ENCODE peak calls at places on chromosome 1, in six cellular contexts. One of them, this sample, is unnamed. For H3K4me1, the result is how much of the 10 kb centered on the place peaks cover.

GRCh38 chr1:61353797-61354406 is 271.5 kb downstream of the NFIA start:
- DNase-seq in adrenal gland: no peak
- DNase-seq in CD8-positive, alpha-beta memory T cell: no peak
- DNase-seq in lower lobe of right lung: no peak
- DNase-seq in cardiac muscle cell: no peak
- DNase-seq in neural progenitor cell: no peak
- DNase-seq in this sample: no peak

GRCh38 chr1:18998016-18998724 is 41.7 kb upstream of the IFFO2 start:
- DNase-seq in adrenal gland: no peak
- DNase-seq in CD8-positive, alpha-beta memory T cell: no peak
- DNase-seq in lower lobe of right lung: no peak
- DNase-seq in cardiac muscle cell: no peak
- DNase-seq in neural progenitor cell: no peak
- DNase-seq in this sample: no peak

GRCh38 chr1:204446413-204447111 is 34.9 kb upstream of the PPP1R15B start:
- DNase-seq in adrenal gland: peak
- DNase-seq in CD8-positive, alpha-beta memory T cell: peak
- DNase-seq in lower lobe of right lung: peak
- DNase-seq in cardiac muscle cell: peak
- DNase-seq in neural progenitor cell: peak
- DNase-seq in this sample: peak

GRCh38 chr1:16371725-16372124 is 4.7 kb downstream of the SZRD1 start:
- DNase-seq in adrenal gland: no peak
- DNase-seq in CD8-positive, alpha-beta memory T cell: no peak
- DNase-seq in lower lobe of right lung: no peak
- DNase-seq in cardiac muscle cell: peak
- DNase-seq in neural progenitor cell: no peak
- DNase-seq in this sample: no peak

GRCh38 chr1:110243581-110243980 is 33.5 kb downstream of the KCNC4 start:
- DNase-seq in adrenal gland: no peak
- DNase-seq in CD8-positive, alpha-beta memory T cell: no peak
- DNase-seq in lower lobe of right lung: no peak
- DNase-seq in cardiac muscle cell: no peak
- DNase-seq in neural progenitor cell: peak
- DNase-seq in this sample: no peak

GRCh38 chr1:12580054-12580887 is 37.7 kb downstream of the DHRS3 start:
- DNase-seq in adrenal gland: no peak
- DNase-seq in CD8-positive, alpha-beta memory T cell: no peak
- DNase-seq in lower lobe of right lung: no peak
- DNase-seq in cardiac muscle cell: peak
- DNase-seq in neural progenitor cell: no peak
- DNase-seq in this sample: no peak

GRCh38 chr1:205922314-205922713 is 20.9 kb downstream of the SLC26A9 start:
- DNase-seq in adrenal gland: no peak
- DNase-seq in CD8-positive, alpha-beta memory T cell: no peak
- DNase-seq in lower lobe of right lung: no peak
- DNase-seq in cardiac muscle cell: no peak
- DNase-seq in neural progenitor cell: no peak
- DNase-seq in this sample: no peak

GRCh38 chr1:54542120-54542961 is 5.7 kb upstream of the ACOT11 start:
- DNase-seq in adrenal gland: peak
- DNase-seq in CD8-positive, alpha-beta memory T cell: peak
- DNase-seq in lower lobe of right lung: peak
- DNase-seq in cardiac muscle cell: peak
- DNase-seq in neural progenitor cell: peak
- DNase-seq in this sample: peak

GRCh38 chr1:172699111-172699510 is 40.2 kb downstream of the FASLG start:
- DNase-seq in adrenal gland: no peak
- DNase-seq in CD8-positive, alpha-beta memory T cell: peak
- DNase-seq in lower lobe of right lung: no peak
- DNase-seq in cardiac muscle cell: peak
- DNase-seq in neural progenitor cell: no peak
- DNase-seq in this sample: peak

GRCh38 chr1:201702936-201703335 is 126.0 kb upstream of the IPO9 start:
- DNase-seq in adrenal gland: no peak
- DNase-seq in CD8-positive, alpha-beta memory T cell: no peak
- DNase-seq in lower lobe of right lung: no peak
- DNase-seq in cardiac muscle cell: no peak
- DNase-seq in neural progenitor cell: peak
- DNase-seq in this sample: no peak

GRCh38 chr1:64549464-64550239 is 79.7 kb downstream of the CACHD1 start:
- DNase-seq in adrenal gland: no peak
- DNase-seq in CD8-positive, alpha-beta memory T cell: no peak
- DNase-seq in lower lobe of right lung: no peak
- DNase-seq in cardiac muscle cell: no peak
- DNase-seq in neural progenitor cell: no peak
- DNase-seq in this sample: no peak

GRCh38 chr1:58412071-58412580 is 134.4 kb downstream of the OMA1 start:
- DNase-seq in adrenal gland: no peak
- DNase-seq in CD8-positive, alpha-beta memory T cell: no peak
- DNase-seq in lower lobe of right lung: no peak
- DNase-seq in cardiac muscle cell: peak
- DNase-seq in neural progenitor cell: no peak
- DNase-seq in this sample: no peak

GRCh38 chr1:161198206-161198876 is 513 bp downstream of the ADAMTS4 start:
- DNase-seq in adrenal gland: no peak
- DNase-seq in CD8-positive, alpha-beta memory T cell: no peak
- DNase-seq in lower lobe of right lung: no peak
- DNase-seq in cardiac muscle cell: peak
- DNase-seq in neural progenitor cell: peak
- DNase-seq in this sample: no peak

GRCh38 chr1:55204997-55205396 is 10.2 kb downstream of the USP24 start:
- DNase-seq in adrenal gland: no peak
- DNase-seq in CD8-positive, alpha-beta memory T cell: no peak
- DNase-seq in lower lobe of right lung: no peak
- DNase-seq in cardiac muscle cell: no peak
- DNase-seq in neural progenitor cell: no peak
- DNase-seq in this sample: no peak

GRCh38 chr1:6125366-6125765 is 54.8 kb downstream of the CHD5 start:
- DNase-seq in adrenal gland: no peak
- DNase-seq in CD8-positive, alpha-beta memory T cell: peak
- DNase-seq in lower lobe of right lung: peak
- DNase-seq in cardiac muscle cell: no peak
- DNase-seq in neural progenitor cell: no peak
- DNase-seq in this sample: no peak
- H3K4me1 ChIP-seq in adrenal gland: under half
- H3K4me1 ChIP-seq in CD8-positive, alpha-beta memory T cell: under half
- H3K4me1 ChIP-seq in lower lobe of right lung: under half
- H3K4me1 ChIP-seq in cardiac muscle cell: under half
- H3K4me1 ChIP-seq in neural progenitor cell: under half
- H3K4me1 ChIP-seq in this sample: under half

DNA sequence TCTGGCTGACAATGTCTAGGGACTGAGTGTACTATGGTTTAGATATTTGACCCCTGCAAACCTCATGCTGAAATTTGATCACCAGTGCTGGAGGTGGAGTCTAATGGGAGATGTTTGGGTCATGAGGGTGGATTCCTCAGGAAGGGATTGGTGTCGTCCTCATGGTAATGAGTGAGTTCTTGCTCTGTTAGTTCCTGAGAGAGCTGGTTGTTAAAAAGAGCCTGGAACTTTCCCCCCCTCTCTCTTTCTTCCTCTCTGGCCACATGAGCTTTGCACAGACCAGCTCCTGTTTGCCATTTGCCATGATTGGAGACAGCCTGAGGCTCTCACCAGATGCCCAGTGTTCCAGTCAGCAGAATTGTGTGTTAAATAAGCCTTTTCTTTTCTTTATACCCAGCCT is 36.6 kb upstream of the CNIH3 start:
- DNase-seq in adrenal gland: no peak
- DNase-seq in CD8-positive, alpha-beta memory T cell: no peak
- DNase-seq in lower lobe of right lung: no peak
- DNase-seq in cardiac muscle cell: no peak
- DNase-seq in neural progenitor cell: no peak
- DNase-seq in this sample: no peak
- H3K27ac ChIP-seq in adrenal gland: no peak
- H3K27ac ChIP-seq in CD8-positive, alpha-beta memory T cell: no peak
- H3K27ac ChIP-seq in lower lobe of right lung: no peak
- H3K27ac ChIP-seq in cardiac muscle cell: no peak
- H3K27ac ChIP-seq in neural progenitor cell: no peak
- H3K27ac ChIP-seq in this sample: no peak

GRCh38 chr1:117613969-117614865 is 8.4 kb downstream of the TENT5C start:
- DNase-seq in adrenal gland: no peak
- DNase-seq in CD8-positive, alpha-beta memory T cell: no peak
- DNase-seq in lower lobe of right lung: no peak
- DNase-seq in cardiac muscle cell: peak
- DNase-seq in neural progenitor cell: no peak
- DNase-seq in this sample: no peak

GRCh38 chr1:117615474-117615873 is 9.6 kb downstream of the TENT5C start:
- DNase-seq in adrenal gland: no peak
- DNase-seq in CD8-positive, alpha-beta memory T cell: peak
- DNase-seq in lower lobe of right lung: no peak
- DNase-seq in cardiac muscle cell: no peak
- DNase-seq in neural progenitor cell: no peak
- DNase-seq in this sample: peak

GRCh38 chr1:117612517-117613248 is 6.8 kb downstream of the TENT5C start:
- DNase-seq in adrenal gland: no peak
- DNase-seq in CD8-positive, alpha-beta memory T cell: no peak
- DNase-seq in lower lobe of right lung: no peak
- DNase-seq in cardiac muscle cell: peak
- DNase-seq in neural progenitor cell: no peak
- DNase-seq in this sample: no peak

GRCh38 chr1:117611894-117612481 is 6.1 kb downstream of the TENT5C start:
- DNase-seq in adrenal gland: no peak
- DNase-seq in CD8-positive, alpha-beta memory T cell: no peak
- DNase-seq in lower lobe of right lung: no peak
- DNase-seq in cardiac muscle cell: no peak
- DNase-seq in neural progenitor cell: no peak
- DNase-seq in this sample: no peak

GRCh38 chr1:117613249-117613968 is 7.6 kb downstream of the TENT5C start:
- DNase-seq in adrenal gland: no peak
- DNase-seq in CD8-positive, alpha-beta memory T cell: no peak
- DNase-seq in lower lobe of right lung: no peak
- DNase-seq in cardiac muscle cell: peak
- DNase-seq in neural progenitor cell: no peak
- DNase-seq in this sample: no peak
- H3K4me1 ChIP-seq in adrenal gland: under half
- H3K4me1 ChIP-seq in CD8-positive, alpha-beta memory T cell: half or more
- H3K4me1 ChIP-seq in lower lobe of right lung: half or more
- H3K4me1 ChIP-seq in cardiac muscle cell: under half
- H3K4me1 ChIP-seq in neural progenitor cell: under half
- H3K4me1 ChIP-seq in this sample: half or more

DNA sequence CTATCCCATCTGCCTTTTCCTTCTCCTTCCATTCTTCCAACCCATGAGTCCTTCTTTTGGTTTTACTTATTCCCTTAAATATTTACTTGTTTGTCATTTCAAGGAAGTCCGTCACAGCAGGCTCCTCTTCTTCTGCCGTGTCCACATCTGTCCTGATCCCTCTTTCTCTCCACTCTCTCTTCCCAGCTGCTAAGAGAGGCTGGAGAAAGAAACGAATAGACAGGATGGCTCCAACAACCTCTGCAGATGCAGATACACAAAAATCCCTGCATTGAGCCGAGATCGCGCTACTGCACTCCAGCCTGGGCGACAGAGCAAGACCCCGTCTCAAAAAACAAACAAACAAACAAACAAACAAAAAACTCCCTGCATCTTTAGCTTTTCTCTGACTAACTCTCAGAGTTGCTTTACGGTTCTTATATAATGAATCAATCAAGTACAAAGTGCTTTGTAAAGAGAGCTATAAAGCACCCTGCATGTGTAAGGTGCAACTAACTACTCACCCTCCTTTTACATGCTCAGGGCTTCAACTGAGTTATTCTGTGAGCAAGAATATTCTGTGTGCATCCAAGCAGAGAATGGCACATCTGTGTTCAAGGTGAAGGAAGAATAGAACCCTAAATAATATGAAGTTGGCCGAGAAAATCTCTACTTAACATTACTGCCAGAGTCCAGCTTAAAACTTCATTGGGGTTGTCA is 3.8 kb upstream of the SAMD13 start:
- DNase-seq in adrenal gland: no peak
- DNase-seq in CD8-positive, alpha-beta memory T cell: no peak
- DNase-seq in lower lobe of right lung: no peak
- DNase-seq in cardiac muscle cell: no peak
- DNase-seq in neural progenitor cell: no peak
- DNase-seq in this sample: no peak
- H3K27ac ChIP-seq in adrenal gland: no peak
- H3K27ac ChIP-seq in CD8-positive, alpha-beta memory T cell: no peak
- H3K27ac ChIP-seq in lower lobe of right lung: peak
- H3K27ac ChIP-seq in cardiac muscle cell: no peak
- H3K27ac ChIP-seq in neural progenitor cell: no peak
- H3K27ac ChIP-seq in this sample: peak

GRCh38 chr1:184443624-184444023 is 56.8 kb downstream of the C1orf21 start:
- DNase-seq in adrenal gland: no peak
- DNase-seq in CD8-positive, alpha-beta memory T cell: no peak
- DNase-seq in lower lobe of right lung: no peak
- DNase-seq in cardiac muscle cell: no peak
- DNase-seq in neural progenitor cell: no peak
- DNase-seq in this sample: no peak

GRCh38 chr1:184445997-184446396 is 59.2 kb downstream of the C1orf21 start:
- DNase-seq in adrenal gland: no peak
- DNase-seq in CD8-positive, alpha-beta memory T cell: no peak
- DNase-seq in lower lobe of right lung: no peak
- DNase-seq in cardiac muscle cell: no peak
- DNase-seq in neural progenitor cell: no peak
- DNase-seq in this sample: no peak

GRCh38 chr1:184437306-184437705 is 50.5 kb downstream of the C1orf21 start:
- DNase-seq in adrenal gland: no peak
- DNase-seq in CD8-positive, alpha-beta memory T cell: no peak
- DNase-seq in lower lobe of right lung: no peak
- DNase-seq in cardiac muscle cell: no peak
- DNase-seq in neural progenitor cell: no peak
- DNase-seq in this sample: no peak

GRCh38 chr1:184438363-184438762 is 51.5 kb downstream of the C1orf21 start:
- DNase-seq in adrenal gland: no peak
- DNase-seq in CD8-positive, alpha-beta memory T cell: no peak
- DNase-seq in lower lobe of right lung: no peak
- DNase-seq in cardiac muscle cell: no peak
- DNase-seq in neural progenitor cell: no peak
- DNase-seq in this sample: no peak

GRCh38 chr1:184442260-184442659 is 55.4 kb downstream of the C1orf21 start:
- DNase-seq in adrenal gland: no peak
- DNase-seq in CD8-positive, alpha-beta memory T cell: no peak
- DNase-seq in lower lobe of right lung: no peak
- DNase-seq in cardiac muscle cell: no peak
- DNase-seq in neural progenitor cell: no peak
- DNase-seq in this sample: no peak
- H3K4me1 ChIP-seq in adrenal gland: under half
- H3K4me1 ChIP-seq in CD8-positive, alpha-beta memory T cell: under half
- H3K4me1 ChIP-seq in lower lobe of right lung: under half
- H3K4me1 ChIP-seq in cardiac muscle cell: under half
- H3K4me1 ChIP-seq in neural progenitor cell: under half
- H3K4me1 ChIP-seq in this sample: under half

DNA sequence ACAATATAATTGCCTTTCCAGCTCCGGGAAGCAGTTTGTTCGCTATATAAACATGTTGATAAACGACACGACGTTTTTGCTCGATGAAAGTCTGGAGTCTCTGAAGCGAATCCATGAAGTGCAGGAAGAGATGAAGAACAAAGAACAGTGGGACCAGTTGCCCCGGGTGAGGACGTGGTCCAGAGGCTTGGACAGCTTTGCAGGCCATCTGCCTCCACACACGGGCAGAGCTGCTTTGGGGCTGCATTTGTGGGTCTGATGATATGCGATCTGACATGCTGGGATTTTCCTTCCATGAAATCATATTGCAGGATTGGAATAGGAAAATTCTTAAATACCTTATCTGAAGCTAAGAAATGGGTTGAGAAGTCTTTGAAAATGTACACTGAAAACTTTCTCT is 49.2 kb upstream of the KIF1B start:
- DNase-seq in adrenal gland: no peak
- DNase-seq in CD8-positive, alpha-beta memory T cell: no peak
- DNase-seq in lower lobe of right lung: no peak
- DNase-seq in cardiac muscle cell: no peak
- DNase-seq in neural progenitor cell: no peak
- DNase-seq in this sample: no peak
- H3K27ac ChIP-seq in adrenal gland: no peak
- H3K27ac ChIP-seq in CD8-positive, alpha-beta memory T cell: no peak
- H3K27ac ChIP-seq in lower lobe of right lung: no peak
- H3K27ac ChIP-seq in cardiac muscle cell: peak
- H3K27ac ChIP-seq in neural progenitor cell: no peak
- H3K27ac ChIP-seq in this sample: no peak